ENCODE peak calls at places on chromosomes 2 and 18, in nine cellular contexts. X is mucosa of descending colon, Z is choroid plexus epithelial cell, I is Peyer's patch, D is IMR-90, W is fibroblast of lung, M is endothelial cell, Y is tibial artery, G is H9. L is an unnamed sample.

GRCh38 chr2:74648009-74648443 is at the start of gene M1AP:
- DNase-seq in X (peak), Z (no peak), I (no peak), D (no peak), W (no peak), M (peak), Y (no peak), G (peak), L (no peak)

GRCh38 chr2:19358242-19359020 is at the start of gene OSR1:
- DNase-seq in X (peak), Z (peak), I (no peak), D (peak), W (peak), M (no peak), Y (peak), G (peak), L (no peak)

GRCh38 chr2:240745456-240745855 is 53.8 kb downstream of the AQP12A start:
- DNase-seq in X (no peak), Z (no peak), I (no peak), D (no peak), W (no peak), M (no peak), Y (no peak), G (no peak), L (no peak)

GRCh38 chr2:233163486-233164103 is 87.9 kb upstream of the ATG16L1 start:
- DNase-seq in X (no peak), Z (peak), I (no peak), D (no peak), W (no peak), M (no peak), Y (no peak), G (no peak), L (no peak)

GRCh38 chr2:61432990-61433389 is 37.9 kb downstream of the USP34 start:
- DNase-seq in X (peak), Z (no peak), I (no peak), D (no peak), W (no peak), M (no peak), Y (no peak), G (no peak), L (no peak)

GRCh38 chr2:31312898-31313297 is 78.9 kb downstream of the EHD3 start:
- DNase-seq in X (no peak), Z (peak), I (no peak), D (peak), W (peak), M (no peak), Y (no peak), G (no peak), L (no peak)

GRCh38 chr2:237737196-237737865 is 61.2 kb upstream of the RBM44 start:
- DNase-seq in X (no peak), Z (no peak), I (no peak), D (no peak), W (no peak), M (no peak), Y (no peak), G (no peak), L (no peak)

GRCh38 chr2:32436150-32436549 is 79.3 kb downstream of the BIRC6 start:
- DNase-seq in X (no peak), Z (peak), I (no peak), D (peak), W (peak), M (no peak), Y (no peak), G (no peak), L (no peak)

GRCh38 chr2:125471963-125472362 is 1184.0 kb upstream of the GYPC start:
- DNase-seq in X (peak), Z (peak), I (no peak), D (peak), W (peak), M (peak), Y (no peak), G (peak), L (no peak)

GRCh38 chr2:200302940-200303727 is 3.4 kb upstream of the SPATS2L start:
- DNase-seq in X (no peak), Z (peak), I (no peak), D (peak), W (no peak), M (no peak), Y (no peak), G (no peak), L (no peak)

GRCh38 chr18:23238152-23238531 is 102.9 kb downstream of the CABLES1 start:
- DNase-seq in X (no peak), Z (peak), I (no peak), D (peak), W (peak), M (no peak), Y (peak), G (no peak), L (no peak)

GRCh38 chr2:196718394-196718793 is 78.9 kb downstream of the CCDC150 start:
- DNase-seq in X (no peak), Z (peak), I (no peak), D (no peak), W (peak), M (no peak), Y (no peak), G (no peak), L (no peak)

GRCh38 chr2:74399785-74400184 is 19.7 kb upstream of the DCTN1 start:
- DNase-seq in X (no peak), Z (peak), I (no peak), D (peak), W (peak), M (no peak), Y (no peak), G (no peak), L (no peak)

GRCh38 chr2:152098033-152098797 is 629 bp downstream of the CACNB4 start:
- DNase-seq in X (peak), Z (peak), I (no peak), D (no peak), W (peak), M (peak), Y (peak), G (peak), L (peak)

GRCh38 chr18:74540689-74541421 is 6.6 kb downstream of the CNDP1 start:
- DNase-seq in X (no peak), Z (peak), I (no peak), D (peak), W (no peak), M (no peak), Y (no peak), G (no peak), L (no peak)

GRCh38 chr2:168669151-168669550 is 133.3 kb upstream of the NOSTRIN start:
- DNase-seq in X (no peak), Z (no peak), I (no peak), D (peak), W (no peak), M (no peak), Y (no peak), G (no peak), L (no peak)

GRCh38 chr2:18659891-18660290 is 70.5 kb upstream of the NT5C1B start:
- DNase-seq in X (no peak), Z (no peak), I (no peak), D (no peak), W (no peak), M (no peak), Y (no peak), G (no peak), L (no peak)

GRCh38 chr2:63768051-63768450 is 73.6 kb upstream of the UGP2 start:
- DNase-seq in X (no peak), Z (no peak), I (no peak), D (no peak), W (no peak), M (no peak), Y (no peak), G (no peak), L (no peak)

GRCh38 chr2:1781291-1782080 is 37.2 kb upstream of the PXDN start:
- DNase-seq in X (no peak), Z (no peak), I (no peak), D (no peak), W (no peak), M (no peak), Y (peak), G (no peak), L (no peak)

GRCh38 chr2:101446869-101447268 is 28.0 kb downstream of the RFX8 start:
- DNase-seq in X (no peak), Z (peak), I (no peak), D (peak), W (peak), M (no peak), Y (no peak), G (no peak), L (no peak)

GRCh38 chr2:200483729-200484198 is 26.1 kb downstream of the KCTD18 start:
- DNase-seq in X (peak), Z (peak), I (no peak), D (peak), W (peak), M (peak), Y (no peak), G (peak), L (peak)

GRCh38 chr2:68971591-68972231 is 2.7 kb upstream of the GKN1 start:
- DNase-seq in X (no peak), Z (peak), I (no peak), D (peak), W (peak), M (no peak), Y (no peak), G (no peak), L (no peak)

GRCh38 chr18:49519041-49519971 is 32.3 kb upstream of the C18orf32 start:
- DNase-seq in X (no peak), Z (no peak), I (no peak), D (no peak), W (peak), M (no peak), Y (no peak), G (no peak), L (no peak)

GRCh38 chr18:59501876-59502221 is 142.8 kb upstream of the LMAN1 start:
- DNase-seq in X (no peak), Z (peak), I (no peak), D (no peak), W (no peak), M (no peak), Y (no peak), G (no peak), L (no peak)

GRCh38 chr18:44637210-44638051 is 43.3 kb upstream of the SETBP1 start:
- DNase-seq in X (no peak), Z (peak), I (no peak), D (no peak), W (no peak), M (no peak), Y (no peak), G (no peak), L (no peak)

GRCh38 chr2:105749583-105750399 is 5.1 kb downstream of the NCK2 start:
- DNase-seq in X (no peak), Z (peak), I (peak), D (peak), W (peak), M (no peak), Y (no peak), G (no peak), L (no peak)

GRCh38 chr2:106843910-106844250 is 42.1 kb downstream of the ST6GAL2 start:
- DNase-seq in X (no peak), Z (no peak), I (no peak), D (no peak), W (no peak), M (no peak), Y (no peak), G (no peak), L (no peak)

GRCh38 chr2:96321230-96322103 is 3.6 kb upstream of the ITPRIPL1 start:
- DNase-seq in X (peak), Z (no peak), I (peak), D (peak), W (no peak), M (peak), Y (peak), G (peak), L (peak)
- TF ChIP-seq CTCF in X (no peak), Z (no peak), I (no peak), D (no peak), W (no peak), M (no peak), Y (no peak), G (no peak), L (no peak)

DNA sequence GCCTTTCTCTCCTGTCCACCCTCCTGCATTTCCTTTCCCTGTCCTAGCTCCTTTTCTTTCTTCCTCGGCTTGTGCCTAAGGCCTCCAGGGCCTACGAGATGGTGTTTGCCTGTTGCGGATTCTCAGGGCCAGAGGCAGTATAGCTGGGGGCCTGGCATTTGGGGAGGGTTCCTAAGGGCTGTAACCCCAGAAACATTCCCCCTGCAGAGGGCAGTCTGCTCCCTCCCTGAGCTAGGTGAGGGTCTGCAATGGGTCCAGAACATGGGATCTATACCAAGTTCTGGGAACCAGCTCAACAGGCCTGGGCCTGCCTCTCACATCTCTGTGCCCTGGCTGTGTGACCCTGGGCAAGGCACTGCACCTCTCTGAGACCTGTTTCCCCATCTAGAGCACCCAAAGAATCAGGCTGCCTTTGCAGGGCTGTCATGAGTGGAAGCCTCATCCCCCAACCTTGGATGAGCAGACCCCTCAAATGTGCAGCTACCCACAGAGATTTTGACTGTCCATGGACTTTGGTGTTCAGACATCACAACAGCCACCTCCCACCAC is 97.5 kb downstream of the GLI2 start:
- DNase-seq in X (no peak), Z (no peak), I (no peak), D (no peak), W (no peak), M (no peak), Y (peak), G (no peak), L (peak)
- TF ChIP-seq CTCF in X (no peak), Z (peak), I (no peak), D (no peak), W (no peak), M (no peak), Y (no peak), G (peak), L (no peak)

GRCh38 chr2:167264380-167264779 is 376.1 kb downstream of the XIRP2 start:
- DNase-seq in X (no peak), Z (peak), I (no peak), D (no peak), W (peak), M (peak), Y (no peak), G (peak), L (no peak)
- TF ChIP-seq CTCF in X (peak), Z (peak), I (no peak), D (peak), W (peak), M (peak), Y (no peak), G (peak), L (peak)

DNA sequence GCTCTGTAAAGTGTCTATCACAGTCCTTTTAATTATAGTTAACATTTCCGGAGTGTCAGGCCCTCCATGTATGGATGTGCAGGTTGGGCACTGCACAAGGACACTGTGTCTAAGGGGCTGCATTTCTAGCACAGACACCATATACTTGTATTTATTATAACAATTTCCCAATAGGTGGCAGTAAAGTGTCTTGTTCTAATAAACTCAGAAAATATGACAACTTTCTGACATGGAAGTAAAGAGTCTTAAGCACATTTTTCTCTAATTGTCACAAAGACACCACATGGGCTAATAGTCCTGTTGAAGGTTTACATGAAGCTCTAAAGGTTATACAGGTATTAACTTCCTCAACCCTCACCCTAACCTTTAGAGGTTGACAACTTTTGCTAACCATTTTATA is 156.6 kb downstream of the DYSF start:
- DNase-seq in X (no peak), Z (peak), I (no peak), D (peak), W (peak), M (no peak), Y (no peak), G (no peak), L (no peak)
- TF ChIP-seq CTCF in X (no peak), Z (peak), I (no peak), D (peak), W (no peak), M (no peak), Y (peak), G (no peak), L (peak)

GRCh38 chr2:231672617-231673347 is 35.5 kb upstream of the PTMA start:
- DNase-seq in X (peak), Z (peak), I (peak), D (peak), W (peak), M (peak), Y (no peak), G (peak), L (peak)
- TF ChIP-seq CTCF in X (no peak), Z (peak), I (no peak), D (peak), W (peak), M (no peak), Y (no peak), G (peak), L (peak)

GRCh38 chr2:26552641-26553040 is 74.7 kb upstream of the OTOF start:
- DNase-seq in X (no peak), Z (no peak), I (no peak), D (no peak), W (no peak), M (no peak), Y (peak), G (no peak), L (no peak)

GRCh38 chr2:26556309-26557243 is 78.7 kb upstream of the OTOF start:
- DNase-seq in X (peak), Z (no peak), I (no peak), D (no peak), W (no peak), M (no peak), Y (peak), G (no peak), L (no peak)

GRCh38 chr2:26558271-26559043 is 80.5 kb upstream of the OTOF start:
- DNase-seq in X (peak), Z (peak), I (no peak), D (no peak), W (no peak), M (no peak), Y (peak), G (no peak), L (no peak)

GRCh38 chr2:26557244-26557925 is 79.5 kb upstream of the OTOF start:
- DNase-seq in X (peak), Z (no peak), I (no peak), D (no peak), W (no peak), M (no peak), Y (peak), G (no peak), L (no peak)

GRCh38 chr2:26555246-26556133 is 77.6 kb upstream of the OTOF start:
- DNase-seq in X (no peak), Z (peak), I (no peak), D (no peak), W (no peak), M (no peak), Y (peak), G (no peak), L (no peak)
- TF ChIP-seq CTCF in X (no peak), Z (peak), I (no peak), D (no peak), W (no peak), M (no peak), Y (no peak), G (peak), L (no peak)